ENCODE peak calls at places on chromosome 16, in ten cellular contexts. X, I, M, O, P, B, J, U, F and L are unnamed samples.

GRCh38 chr16:9096416-9096952 is 5.0 kb downstream of the HAPSTR1 start:
- DNase-seq in F (no peak), P (no peak), B (no peak), J (no peak), U (no peak), X (no peak), O (no peak), I (no peak), M (no peak), L (no peak)

GRCh38 chr16:68416057-68417046 is 32.0 kb downstream of the SMPD3 start:
- DNase-seq in P (no peak), O (no peak), U (no peak), I (no peak), X (no peak), J (no peak), F (no peak), B (peak), M (no peak), L (no peak)

GRCh38 chr16:48099455-48099854 is 56.3 kb downstream of the ABCC12 start:
- DNase-seq in P (no peak), I (no peak), M (peak), U (no peak), O (peak), X (no peak), J (no peak), B (no peak), F (no peak), L (no peak)

GRCh38 chr16:57900796-57901479 is 70.0 kb downstream of the CNGB1 start:
- DNase-seq in O (no peak), X (no peak), P (no peak), J (no peak), U (no peak), B (no peak), M (no peak), I (no peak), F (no peak), L (no peak)

GRCh38 chr16:68426355-68426652 is 22.0 kb downstream of the SMPD3 start:
- DNase-seq in X (no peak), J (no peak), B (no peak), O (no peak), U (no peak), M (no peak), I (peak), F (no peak), P (no peak), L (no peak)

GRCh38 chr16:75377971-75378386 is 55.3 kb downstream of the CFDP1 start:
- DNase-seq in U (no peak), I (peak), B (no peak), J (no peak), X (peak), M (no peak), O (peak), F (peak), P (no peak), L (no peak)

GRCh38 chr16:89887243-89887642 is 13.9 kb downstream of the TCF25 start:
- DNase-seq in X (no peak), O (no peak), U (no peak), B (no peak), J (no peak), I (no peak), M (no peak), F (no peak), P (no peak), L (no peak)

GRCh38 chr16:80586476-80586875 is 45.7 kb downstream of the DYNLRB2 start:
- DNase-seq in O (no peak), X (no peak), M (no peak), I (no peak), F (peak), B (no peak), P (peak), J (no peak), U (no peak), L (no peak)

GRCh38 chr16:88936913-88937666 is 39.9 kb downstream of the CBFA2T3 start:
- DNase-seq in U (no peak), X (no peak), F (no peak), P (no peak), I (no peak), O (no peak), J (no peak), M (no peak), B (no peak), L (no peak)

GRCh38 chr16:53429221-53429943 is 4.9 kb upstream of the RBL2 start:
- DNase-seq in I (peak), B (no peak), J (no peak), F (peak), O (no peak), U (peak), X (no peak), M (no peak), P (no peak), L (no peak)

GRCh38 chr16:10831899-10832886 is 13.6 kb upstream of the TVP23A start:
- DNase-seq in B (no peak), P (no peak), J (no peak), F (no peak), I (no peak), O (no peak), U (no peak), M (no peak), X (no peak), L (peak)

GRCh38 chr16:28182183-28182582 is 29.6 kb downstream of the XPO6 start:
- DNase-seq in F (peak), O (no peak), P (no peak), I (peak), X (no peak), M (no peak), J (no peak), U (no peak), B (no peak), L (no peak)

GRCh38 chr16:23694707-23695373 is 16.2 kb downstream of the PLK1 start:
- DNase-seq in U (peak), B (no peak), X (no peak), O (peak), M (no peak), I (peak), J (no peak), P (no peak), F (peak), L (peak)

GRCh38 chr16:8611886-8612595 is 9.5 kb upstream of the METTL22 start:
- DNase-seq in F (peak), J (no peak), I (peak), O (no peak), P (no peak), U (no peak), M (no peak), X (no peak), B (no peak), L (no peak)

GRCh38 chr16:48126801-48127644 is 28.8 kb downstream of the ABCC12 start:
- DNase-seq in B (no peak), F (peak), M (no peak), X (peak), J (no peak), O (no peak), U (no peak), I (peak), P (no peak), L (no peak)

GRCh38 chr16:68367034-68367433 is 56.2 kb downstream of the PRMT7 start:
- DNase-seq in O (peak), B (peak), U (peak), J (peak), P (no peak), X (no peak), F (peak), M (no peak), I (peak), L (peak)

GRCh38 chr16:67482260-67482924 is 955 bp downstream of the AGRP start:
- DNase-seq in M (no peak), F (no peak), P (no peak), O (no peak), J (no peak), X (no peak), B (no peak), U (no peak), I (no peak), L (no peak)

GRCh38 chr16:53770641-53771040 is 66.7 kb downstream of the FTO start:
- DNase-seq in B (no peak), J (no peak), M (no peak), F (no peak), O (no peak), I (peak), X (no peak), P (no peak), U (no peak), L (no peak)

GRCh38 chr16:88570691-88571092 is 489 bp downstream of the ZC3H18 start:
- DNase-seq in O (peak), F (no peak), I (peak), P (no peak), X (no peak), U (no peak), J (no peak), M (no peak), B (no peak), L (no peak)

GRCh38 chr16:4372315-4372577 is 598 bp downstream of the VASN start:
- DNase-seq in P (no peak), I (no peak), F (no peak), U (no peak), M (no peak), J (no peak), B (no peak), X (no peak), O (no peak), L (no peak)

GRCh38 chr16:4375717-4376116 is 4.1 kb downstream of the VASN start:
- DNase-seq in O (no peak), X (no peak), F (no peak), M (peak), I (no peak), J (no peak), P (no peak), B (no peak), U (no peak), L (no peak)

GRCh38 chr16:4373356-4373908 is 1.8 kb downstream of the VASN start:
- DNase-seq in U (peak), M (no peak), I (no peak), J (no peak), B (no peak), P (no peak), F (no peak), O (no peak), X (no peak), L (peak)

GRCh38 chr16:4372578-4373355 is 1.1 kb downstream of the VASN start:
- DNase-seq in U (peak), F (peak), B (no peak), M (no peak), P (no peak), J (no peak), X (peak), I (no peak), O (no peak), L (peak)

GRCh38 chr16:4373909-4374742 is 2.5 kb downstream of the VASN start:
- DNase-seq in B (no peak), I (peak), P (peak), F (peak), M (peak), O (peak), X (peak), U (no peak), J (no peak), L (peak)
- H3K4me3 ChIP-seq in B (no peak), I (peak), P (peak), F (peak), M (peak), O (peak), X (peak), U (peak), J (no peak), L (no peak)

GRCh38 chr16:66408181-66409048 is 18.7 kb upstream of the BEAN1 start:
- DNase-seq in X (no peak), U (peak), O (peak), B (no peak), J (peak), F (peak), P (peak), I (peak), M (no peak), L (no peak)
- H3K4me3 ChIP-seq in X (peak), U (peak), O (no peak), B (no peak), J (peak), F (peak), P (no peak), I (peak), M (no peak), L (no peak)

GRCh38 chr16:85464342-85465305 is 148.5 kb upstream of the GSE1 start:
- DNase-seq in M (no peak), F (no peak), O (no peak), X (no peak), P (no peak), U (no peak), J (no peak), I (no peak), B (no peak), L (no peak)
- H3K4me3 ChIP-seq in M (no peak), F (no peak), O (no peak), X (no peak), P (no peak), U (no peak), J (no peak), I (no peak), B (no peak), L (no peak)

GRCh38 chr16:13093676-13094075 is 192.3 kb downstream of the SHISA9 start:
- DNase-seq in M (no peak), F (no peak), P (no peak), X (no peak), J (no peak), O (peak), B (no peak), U (no peak), I (no peak), L (peak)
- H3K4me3 ChIP-seq in M (no peak), F (no peak), P (no peak), X (no peak), J (no peak), O (no peak), B (no peak), U (no peak), I (no peak), L (no peak)

GRCh38 chr16:55369151-55369550 is 45.1 kb downstream of the IRX6 start:
- DNase-seq in F (no peak), M (no peak), O (no peak), X (no peak), B (no peak), U (no peak), I (no peak), J (no peak), P (no peak), L (no peak)

GRCh38 chr16:55368205-55368604 is 44.2 kb downstream of the IRX6 start:
- DNase-seq in P (no peak), I (no peak), U (no peak), O (no peak), B (no peak), M (no peak), J (no peak), X (no peak), F (no peak), L (no peak)

GRCh38 chr16:55367796-55368195 is 43.8 kb downstream of the IRX6 start:
- DNase-seq in X (peak), F (peak), O (no peak), M (no peak), J (no peak), B (no peak), P (no peak), U (no peak), I (peak), L (no peak)

GRCh38 chr16:55364811-55365210 is 40.8 kb downstream of the IRX6 start:
- DNase-seq in J (no peak), M (no peak), U (no peak), I (no peak), P (no peak), X (no peak), F (no peak), O (no peak), B (no peak), L (no peak)

GRCh38 chr16:55367301-55367745 is 43.3 kb downstream of the IRX6 start:
- DNase-seq in F (no peak), M (no peak), X (peak), P (no peak), B (no peak), I (peak), O (no peak), U (no peak), J (no peak), L (no peak)
- H3K4me3 ChIP-seq in F (no peak), M (no peak), X (no peak), P (no peak), B (no peak), I (no peak), O (no peak), U (no peak), J (no peak), L (no peak)

GRCh38 chr16:1210461-1210860 is 14.6 kb downstream of the TPSG1 start:
- DNase-seq in X (no peak), J (no peak), F (no peak), U (no peak), B (no peak), O (no peak), P (no peak), I (no peak), M (no peak), L (peak)

GRCh38 chr16:1213796-1214372 is 11.2 kb downstream of the TPSG1 start:
- DNase-seq in O (no peak), B (no peak), F (no peak), X (no peak), P (no peak), J (no peak), U (no peak), I (no peak), M (no peak), L (no peak)

GRCh38 chr16:1212616-1213194 is 12.4 kb downstream of the TPSG1 start:
- DNase-seq in J (no peak), X (no peak), P (no peak), I (no peak), B (no peak), O (no peak), F (no peak), M (no peak), U (no peak), L (peak)

GRCh38 chr16:1213231-1213630 is 11.8 kb downstream of the TPSG1 start:
- DNase-seq in J (no peak), F (no peak), B (no peak), X (no peak), I (no peak), M (no peak), U (no peak), P (no peak), O (no peak), L (no peak)

GRCh38 chr16:1211451-1212268 is 13.4 kb downstream of the TPSG1 start:
- DNase-seq in X (no peak), P (no peak), B (no peak), U (no peak), O (no peak), M (no peak), F (no peak), J (no peak), I (no peak), L (peak)
- H3K4me3 ChIP-seq in X (no peak), P (no peak), B (no peak), U (no peak), O (no peak), M (no peak), F (no peak), J (no peak), I (no peak), L (no peak)

DNA sequence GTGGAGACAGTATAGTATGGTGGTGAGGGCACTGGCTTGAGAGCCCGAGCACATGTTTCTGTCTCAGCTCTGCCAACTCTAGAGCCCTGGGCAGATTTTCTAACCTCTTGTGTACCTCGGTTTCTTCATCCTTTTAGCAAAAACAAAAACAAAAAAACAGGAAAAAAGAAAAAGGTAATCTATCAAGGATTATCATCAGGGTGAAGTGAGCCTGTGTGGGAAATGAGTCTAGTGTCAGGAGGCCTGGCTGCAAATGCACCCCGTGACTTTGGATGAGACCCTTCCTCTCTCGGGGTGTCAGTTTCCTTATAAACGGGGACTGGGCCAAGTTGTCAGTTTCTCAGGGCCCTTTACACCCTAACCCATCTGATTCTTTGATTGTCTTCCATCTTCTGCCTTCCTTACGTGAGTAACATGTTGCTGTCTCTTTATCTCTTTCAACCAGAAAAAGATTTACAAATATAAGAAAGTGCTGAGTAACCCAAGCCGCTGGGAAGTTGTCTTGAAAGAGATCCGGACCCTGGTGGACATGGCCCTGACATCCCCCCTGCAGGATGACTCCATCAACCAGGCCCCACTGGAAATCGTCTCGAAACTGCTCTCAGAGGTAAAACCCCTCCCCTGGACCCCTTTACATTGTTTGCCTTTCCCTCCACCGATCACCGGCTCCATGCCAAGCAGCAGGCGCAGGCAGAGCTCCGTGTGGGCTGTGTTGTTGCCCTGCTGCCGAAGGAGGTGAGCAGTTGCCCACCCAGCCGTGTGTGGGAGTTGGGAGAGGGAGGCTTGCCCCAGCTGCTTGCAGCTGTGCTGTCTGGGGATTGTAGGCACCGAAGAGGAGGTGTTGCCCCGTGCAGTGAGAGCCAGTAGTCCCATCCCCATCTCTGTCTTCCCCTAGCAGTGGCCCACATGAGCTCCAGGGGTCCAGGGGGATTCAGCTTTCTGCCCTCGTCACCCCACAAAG is 127.1 kb upstream of the PLCG2 start:
- DNase-seq in I (no peak), M (no peak), P (no peak), J (no peak), B (no peak), X (no peak), O (no peak), U (no peak), F (no peak), L (peak)
- H3K4me3 ChIP-seq in I (no peak), M (no peak), P (no peak), J (no peak), B (no peak), X (no peak), O (no peak), U (no peak), F (no peak), L (no peak)

GRCh38 chr16:2969545-2970521 is 685 bp downstream of the PAQR4 start:
- DNase-seq in O (peak), I (peak), P (no peak), F (peak), B (peak), X (no peak), U (peak), M (peak), J (peak), L (peak)

GRCh38 chr16:2970563-2970962 is 1.4 kb downstream of the PAQR4 start:
- DNase-seq in U (no peak), M (no peak), X (no peak), O (no peak), B (peak), I (no peak), J (no peak), F (no peak), P (no peak), L (no peak)

GRCh38 chr16:2968368-2968737 is 795 bp upstream of the PAQR4 start:
- DNase-seq in X (no peak), P (no peak), U (no peak), I (no peak), O (peak), M (no peak), B (peak), J (no peak), F (no peak), L (peak)

GRCh38 chr16:2967721-2968161 is 1.4 kb upstream of the PAQR4 start:
- DNase-seq in U (no peak), I (no peak), X (no peak), J (no peak), B (no peak), M (no peak), P (no peak), O (no peak), F (no peak), L (no peak)

GRCh38 chr16:2968738-2969544 is at the start of gene PAQR4:
- DNase-seq in F (peak), P (peak), M (peak), B (peak), I (peak), X (no peak), U (peak), J (peak), O (peak), L (peak)
- H3K4me3 ChIP-seq in F (peak), P (peak), M (peak), B (peak), I (peak), X (peak), U (peak), J (peak), O (peak), L (peak)

GRCh38 chr16:50680907-50681885 is at the start of gene SNX20:
- DNase-seq in M (no peak), U (no peak), P (peak), B (peak), J (peak), O (no peak), X (no peak), F (no peak), I (no peak), L (peak)
- H3K4me3 ChIP-seq in M (peak), U (no peak), P (no peak), B (no peak), J (peak), O (no peak), X (no peak), F (no peak), I (no peak), L (no peak)